ENCODE peak calls at places on chromosomes 5 and 9, in five cellular contexts. One of them, this sample, is unnamed.

GRCh38 chr5:139797856-139798510 is 2.4 kb downstream of the PSD2 start:
- DNase-seq in IMR-90: no peak
- DNase-seq in mesenchymal stem cell: no peak
- DNase-seq in H9: no peak
- DNase-seq in H1: no peak
- DNase-seq in this sample: no peak

GRCh38 chr5:115423051-115423450 is 121.5 kb downstream of the FEM1C start:
- DNase-seq in IMR-90: peak; percentile 33
- DNase-seq in mesenchymal stem cell: no peak
- DNase-seq in H9: no peak
- DNase-seq in H1: no peak
- DNase-seq in this sample: no peak

GRCh38 chr9:122029898-122030297 is 63.2 kb downstream of the TTLL11 start:
- DNase-seq in IMR-90: no peak
- DNase-seq in mesenchymal stem cell: no peak
- DNase-seq in H9: no peak
- DNase-seq in H1: no peak
- DNase-seq in this sample: no peak

GRCh38 chr5:66232701-66233100 is 88.6 kb downstream of the SREK1 start:
- DNase-seq in IMR-90: peak; percentile 55
- DNase-seq in mesenchymal stem cell: peak; percentile 40
- DNase-seq in H9: peak; percentile 61
- DNase-seq in H1: no peak
- DNase-seq in this sample: no peak

GRCh38 chr5:170087168-170087817 is 18.4 kb upstream of the FOXI1 start:
- DNase-seq in IMR-90: no peak
- DNase-seq in mesenchymal stem cell: no peak
- DNase-seq in H9: no peak
- DNase-seq in H1: no peak
- DNase-seq in this sample: no peak

GRCh38 chr9:130327070-130327780 is 61.7 kb downstream of the HMCN2 start:
- DNase-seq in IMR-90: no peak
- DNase-seq in mesenchymal stem cell: no peak
- DNase-seq in H9: peak; percentile 84
- DNase-seq in H1: peak; percentile 92
- DNase-seq in this sample: no peak

GRCh38 chr5:136701191-136701590 is 335.8 kb upstream of the TRPC7 start:
- DNase-seq in IMR-90: no peak
- DNase-seq in mesenchymal stem cell: no peak
- DNase-seq in H9: no peak
- DNase-seq in H1: no peak
- DNase-seq in this sample: no peak

GRCh38 chr5:80269991-80270438 is 14.2 kb upstream of the SERINC5 start:
- DNase-seq in IMR-90: no peak
- DNase-seq in mesenchymal stem cell: no peak
- DNase-seq in H9: no peak
- DNase-seq in H1: no peak
- DNase-seq in this sample: no peak

GRCh38 chr9:133656211-133657119 is 20.3 kb downstream of the DBH start:
- DNase-seq in IMR-90: no peak
- DNase-seq in mesenchymal stem cell: no peak
- DNase-seq in H9: no peak
- DNase-seq in H1: no peak
- DNase-seq in this sample: no peak

GRCh38 chr5:90097082-90097477 is 312.5 kb downstream of the CETN3 start:
- DNase-seq in IMR-90: no peak
- DNase-seq in mesenchymal stem cell: no peak
- DNase-seq in H9: no peak
- DNase-seq in H1: no peak
- DNase-seq in this sample: no peak

GRCh38 chr5:145925353-145925752 is 11.0 kb upstream of the SH3RF2 start:
- DNase-seq in IMR-90: peak; percentile 86
- DNase-seq in mesenchymal stem cell: peak; percentile 82
- DNase-seq in H9: no peak
- DNase-seq in H1: no peak
- DNase-seq in this sample: no peak

GRCh38 chr5:36722913-36723312 is 116.5 kb downstream of the SLC1A3 start:
- DNase-seq in IMR-90: peak; percentile 10
- DNase-seq in mesenchymal stem cell: no peak
- DNase-seq in H9: no peak
- DNase-seq in H1: no peak
- DNase-seq in this sample: no peak

GRCh38 chr5:56466136-56466816 is 233.1 kb upstream of the ANKRD55 start:
- DNase-seq in IMR-90: no peak
- DNase-seq in mesenchymal stem cell: no peak
- DNase-seq in H9: no peak
- DNase-seq in H1: no peak
- DNase-seq in this sample: no peak

GRCh38 chr5:68088302-68088701 is 127.3 kb upstream of the PIK3R1 start:
- DNase-seq in IMR-90: peak; percentile 82
- DNase-seq in mesenchymal stem cell: peak; percentile 22
- DNase-seq in H9: no peak
- DNase-seq in H1: no peak
- DNase-seq in this sample: no peak

GRCh38 chr5:38681966-38682365 is 125.5 kb upstream of the LIFR start:
- DNase-seq in IMR-90: no peak
- DNase-seq in mesenchymal stem cell: no peak
- DNase-seq in H9: no peak
- DNase-seq in H1: no peak
- DNase-seq in this sample: no peak

GRCh38 chr5:138708761-138709160 is 44.5 kb upstream of the CTNNA1 start:
- DNase-seq in IMR-90: no peak
- DNase-seq in mesenchymal stem cell: no peak
- DNase-seq in H9: no peak
- DNase-seq in H1: no peak
- DNase-seq in this sample: no peak

GRCh38 chr5:11234501-11234911 is 473.5 kb upstream of the DAP start:
- DNase-seq in IMR-90: no peak
- DNase-seq in mesenchymal stem cell: no peak
- DNase-seq in H9: no peak
- DNase-seq in H1: no peak
- DNase-seq in this sample: no peak

GRCh38 chr5:170874017-170874416 is 12.2 kb downstream of the RANBP17 start:
- DNase-seq in IMR-90: no peak
- DNase-seq in mesenchymal stem cell: no peak
- DNase-seq in H9: no peak
- DNase-seq in H1: no peak
- DNase-seq in this sample: no peak

GRCh38 chr5:108602830-108603229 is 144.9 kb upstream of the FER start:
- DNase-seq in IMR-90: no peak
- DNase-seq in mesenchymal stem cell: no peak
- DNase-seq in H9: no peak
- DNase-seq in H1: no peak
- DNase-seq in this sample: no peak

GRCh38 chr9:127467621-127468020 is 16.3 kb downstream of the LRSAM1 start:
- DNase-seq in IMR-90: no peak
- DNase-seq in mesenchymal stem cell: no peak
- DNase-seq in H9: no peak
- DNase-seq in H1: no peak
- DNase-seq in this sample: no peak

GRCh38 chr5:175092691-175093090 is 351.3 kb downstream of the DRD1 start:
- DNase-seq in IMR-90: no peak
- DNase-seq in mesenchymal stem cell: no peak
- DNase-seq in H9: no peak
- DNase-seq in H1: no peak
- DNase-seq in this sample: no peak

GRCh38 chr9:127975376-127976315 is 5.1 kb downstream of the EEIG1 start:
- DNase-seq in IMR-90: no peak
- DNase-seq in mesenchymal stem cell: no peak
- DNase-seq in H9: no peak
- DNase-seq in H1: no peak
- DNase-seq in this sample: no peak

GRCh38 chr5:108858959-108859358 is 111.3 kb downstream of the FER start:
- DNase-seq in IMR-90: peak; percentile 44
- DNase-seq in mesenchymal stem cell: peak; percentile 10
- DNase-seq in H9: no peak
- DNase-seq in H1: no peak
- DNase-seq in this sample: no peak

GRCh38 chr5:36599986-36600779 is 6.2 kb upstream of the SLC1A3 start:
- DNase-seq in IMR-90: peak; percentile 46
- DNase-seq in mesenchymal stem cell: no peak
- DNase-seq in H9: no peak
- DNase-seq in H1: no peak
- DNase-seq in this sample: no peak

GRCh38 chr5:160169326-160169725 is 50.1 kb upstream of the PWWP2A start:
- DNase-seq in IMR-90: peak; percentile 97
- DNase-seq in mesenchymal stem cell: peak; percentile 92
- DNase-seq in H9: no peak
- DNase-seq in H1: no peak
- DNase-seq in this sample: no peak

GRCh38 chr5:109105631-109106267 is 304.0 kb downstream of the PJA2 start:
- DNase-seq in IMR-90: peak; percentile 91
- DNase-seq in mesenchymal stem cell: peak; percentile 82
- DNase-seq in H9: no peak
- DNase-seq in H1: no peak
- DNase-seq in this sample: no peak

GRCh38 chr5:82406200-82406773 is 128.1 kb upstream of the RPS23 start:
- DNase-seq in IMR-90: peak; percentile 68
- DNase-seq in mesenchymal stem cell: peak; percentile 95
- DNase-seq in H9: no peak
- DNase-seq in H1: no peak
- DNase-seq in this sample: no peak

DNA sequence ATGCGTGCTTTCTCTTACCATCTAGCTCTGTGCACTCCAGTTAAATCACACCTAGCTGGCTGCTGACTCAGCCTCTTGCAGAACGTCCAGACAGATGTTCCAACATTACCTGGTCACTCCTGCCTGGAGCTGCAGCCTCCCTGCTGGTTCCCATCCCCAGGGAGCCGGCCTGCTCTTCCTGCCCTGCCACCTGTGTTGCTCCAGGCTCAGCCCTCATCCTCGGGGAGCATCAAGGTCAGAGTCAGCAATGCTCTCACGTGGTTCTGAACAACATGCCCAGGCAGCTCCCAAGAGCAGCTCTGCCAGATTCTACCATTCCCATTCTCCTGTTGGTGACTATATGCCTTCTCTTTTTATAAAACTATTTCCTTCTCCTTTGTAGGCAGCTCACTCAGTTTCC is 81.3 kb downstream of the GADD45G start:
- DNase-seq in IMR-90: no peak
- DNase-seq in mesenchymal stem cell: no peak
- DNase-seq in H9: peak; percentile 46
- DNase-seq in H1: no peak
- DNase-seq in this sample: no peak
- H2AFZ ChIP-seq in IMR-90: no peak overlapping the region
- H2AFZ ChIP-seq in mesenchymal stem cell: no peak overlapping the region
- H2AFZ ChIP-seq in H9: no peak overlapping the region
- H2AFZ ChIP-seq in H1: no peak overlapping the region
- H2AFZ ChIP-seq in this sample: no peak overlapping the region

DNA sequence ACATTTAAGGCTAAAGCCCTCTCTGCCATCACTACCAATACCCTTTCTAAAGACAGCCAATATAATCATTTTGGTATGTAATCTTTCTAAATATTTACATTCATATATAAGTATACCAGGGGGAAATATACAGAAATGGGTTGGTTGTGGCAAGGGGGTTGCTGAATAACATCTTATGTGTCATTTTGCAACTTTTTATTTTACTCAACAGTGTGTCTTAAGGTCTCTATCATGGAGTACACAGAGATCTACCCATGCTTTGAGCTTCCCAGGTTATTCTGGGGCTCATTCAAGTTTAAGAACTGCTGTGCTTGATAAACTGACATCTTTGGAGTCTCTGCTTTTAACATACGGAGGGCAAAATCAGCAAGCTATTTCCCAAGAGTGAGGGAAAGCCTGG is 7.4 kb upstream of the FAT2 start:
- DNase-seq in IMR-90: no peak
- DNase-seq in mesenchymal stem cell: no peak
- DNase-seq in H9: no peak
- DNase-seq in H1: no peak
- DNase-seq in this sample: no peak
- H2BK15ac ChIP-seq in IMR-90: no peak overlapping the region
- H2BK15ac ChIP-seq in mesenchymal stem cell: no peak overlapping the region
- H2BK15ac ChIP-seq in H9: no peak overlapping the region
- H2BK15ac ChIP-seq in H1: peak overlapping the region; percentile 74
- H2BK15ac ChIP-seq in this sample: no peak overlapping the region

GRCh38 chr5:54066433-54066832 is 243.9 kb downstream of the ARL15 start:
- DNase-seq in IMR-90: no peak
- DNase-seq in mesenchymal stem cell: no peak
- DNase-seq in H9: no peak
- DNase-seq in H1: no peak
- DNase-seq in this sample: no peak
- H3K14ac ChIP-seq in IMR-90: no peak overlapping the region
- H3K14ac ChIP-seq in mesenchymal stem cell: no peak overlapping the region
- H3K14ac ChIP-seq in H9: no peak overlapping the region
- H3K14ac ChIP-seq in H1: no peak overlapping the region
- H3K14ac ChIP-seq in this sample: no peak overlapping the region

GRCh38 chr5:125410501-125411162 is 664.2 kb upstream of the ZNF608 start:
- DNase-seq in IMR-90: peak; percentile 67
- DNase-seq in mesenchymal stem cell: peak; percentile 57
- DNase-seq in H9: no peak
- DNase-seq in H1: no peak
- DNase-seq in this sample: no peak

GRCh38 chr5:125412561-125413535 is 666.4 kb upstream of the ZNF608 start:
- DNase-seq in IMR-90: peak; percentile 91
- DNase-seq in mesenchymal stem cell: peak; percentile 96
- DNase-seq in H9: peak; percentile 87
- DNase-seq in H1: peak; percentile 62
- DNase-seq in this sample: peak; percentile 80

GRCh38 chr5:125409496-125410351 is 663.3 kb upstream of the ZNF608 start:
- DNase-seq in IMR-90: peak; percentile 7
- DNase-seq in mesenchymal stem cell: peak; percentile 44
- DNase-seq in H9: no peak
- DNase-seq in H1: no peak
- DNase-seq in this sample: peak; percentile 81

GRCh38 chr5:125412051-125412560 is 665.7 kb upstream of the ZNF608 start:
- DNase-seq in IMR-90: no peak
- DNase-seq in mesenchymal stem cell: peak; percentile 72
- DNase-seq in H9: peak; percentile 70
- DNase-seq in H1: no peak
- DNase-seq in this sample: no peak

DNA sequence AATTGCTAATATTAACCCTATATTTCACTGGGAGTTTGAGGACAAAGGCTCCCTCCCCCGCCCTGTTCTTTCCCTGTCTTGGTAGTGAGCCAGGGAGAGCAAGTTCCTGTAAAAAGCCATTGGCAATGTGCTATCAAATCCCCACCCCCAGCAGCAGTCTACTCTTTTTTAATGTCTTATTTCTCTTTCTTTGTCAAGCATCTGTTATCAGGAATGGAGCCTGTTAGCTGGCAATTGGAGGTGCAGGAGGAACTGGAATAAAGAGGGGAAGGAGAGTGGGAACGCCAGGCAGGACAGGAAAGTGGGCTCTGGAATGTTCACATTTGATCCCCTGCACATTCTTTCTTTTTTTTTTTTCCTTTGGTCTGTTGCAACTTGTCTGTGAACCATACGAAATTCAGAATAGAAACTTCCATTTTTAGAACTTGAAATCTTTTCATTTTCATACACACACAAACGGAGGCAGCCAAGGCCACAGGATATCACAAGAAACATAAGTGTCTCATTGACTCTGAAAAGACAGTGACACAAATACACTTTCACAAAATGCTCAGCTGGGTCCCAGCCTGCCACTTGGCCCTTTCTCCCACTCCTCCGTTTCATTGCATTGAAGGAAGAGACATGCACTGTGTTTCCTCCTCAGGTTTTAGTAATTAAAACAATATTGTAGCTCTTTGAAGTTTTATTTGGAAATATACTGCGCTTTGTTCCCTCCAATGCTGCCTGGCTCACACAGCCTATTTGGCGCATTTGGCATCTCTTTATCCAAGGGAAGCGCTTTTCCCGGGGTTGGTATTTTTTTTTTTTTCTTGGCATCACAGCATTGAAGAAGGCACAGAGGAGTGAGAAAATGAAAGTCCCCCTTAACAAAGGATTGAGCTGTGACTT is 665.0 kb upstream of the ZNF608 start:
- DNase-seq in IMR-90: peak; percentile 39
- DNase-seq in mesenchymal stem cell: peak; percentile 57
- DNase-seq in H9: no peak
- DNase-seq in H1: no peak
- DNase-seq in this sample: no peak
- H2AFZ ChIP-seq in IMR-90: peak overlapping the region; percentile 54
- H2AFZ ChIP-seq in mesenchymal stem cell: no peak overlapping the region
- H2AFZ ChIP-seq in H9: peak overlapping the region; percentile 76
- H2AFZ ChIP-seq in H1: peak overlapping the region; percentile 28
- H2AFZ ChIP-seq in this sample: peak overlapping the region; percentile 21